ENCODE peak calls at places on chromosomes 16 and 17, in nine cellular contexts. One of them, this sample, is unnamed.
A peak's percentile ranks its signal among the peaks of the same experiment; 100 is the strongest.

GRCh38 chr17:79410681-79411080 is 200.2 kb downstream of the RBFOX3 start:
- DNase-seq in stomach: no peak
- DNase-seq in A549: no peak
- DNase-seq in ovary: no peak
- DNase-seq in GM12878: no peak
- DNase-seq in sigmoid colon: no peak
- DNase-seq in transverse colon: no peak
- DNase-seq in tibial nerve: no peak
- DNase-seq in H1: no peak
- DNase-seq in this sample: no peak

GRCh38 chr17:60161598-60162330 is 12.0 kb downstream of the CA4 start:
- DNase-seq in stomach: peak; percentile 50
- DNase-seq in A549: no peak
- DNase-seq in ovary: no peak
- DNase-seq in GM12878: no peak
- DNase-seq in sigmoid colon: no peak
- DNase-seq in transverse colon: no peak
- DNase-seq in tibial nerve: no peak
- DNase-seq in H1: peak; percentile 83
- DNase-seq in this sample: no peak

GRCh38 chr17:68346448-68346847 is 55.2 kb downstream of the ARSG start:
- DNase-seq in stomach: peak; percentile 48
- DNase-seq in A549: no peak
- DNase-seq in ovary: no peak
- DNase-seq in GM12878: peak; percentile 24
- DNase-seq in sigmoid colon: no peak
- DNase-seq in transverse colon: peak; percentile 62
- DNase-seq in tibial nerve: peak; percentile 7
- DNase-seq in H1: no peak
- DNase-seq in this sample: no peak

GRCh38 chr17:72614871-72615626 is 477.4 kb downstream of the SLC39A11 start:
- DNase-seq in stomach: peak; percentile 70
- DNase-seq in A549: peak; percentile 95
- DNase-seq in ovary: no peak
- DNase-seq in GM12878: no peak
- DNase-seq in sigmoid colon: no peak
- DNase-seq in transverse colon: peak; percentile 75
- DNase-seq in tibial nerve: no peak
- DNase-seq in H1: no peak
- DNase-seq in this sample: no peak

GRCh38 chr17:19727466-19728113 is 11.2 kb upstream of the SLC47A2 start:
- DNase-seq in stomach: no peak
- DNase-seq in A549: peak; percentile 74
- DNase-seq in ovary: peak; percentile 71
- DNase-seq in GM12878: no peak
- DNase-seq in sigmoid colon: peak; percentile 90
- DNase-seq in transverse colon: peak; percentile 41
- DNase-seq in tibial nerve: peak; percentile 93
- DNase-seq in H1: no peak
- DNase-seq in this sample: peak; percentile 92

GRCh38 chr16:24764916-24765315 is 35.5 kb downstream of the TNRC6A start:
- DNase-seq in stomach: no peak
- DNase-seq in A549: no peak
- DNase-seq in ovary: no peak
- DNase-seq in GM12878: no peak
- DNase-seq in sigmoid colon: no peak
- DNase-seq in transverse colon: no peak
- DNase-seq in tibial nerve: no peak
- DNase-seq in H1: no peak
- DNase-seq in this sample: no peak

GRCh38 chr16:29314292-29314934 is 92.1 kb downstream of the NPIPB11 start:
- DNase-seq in stomach: no peak
- DNase-seq in A549: no peak
- DNase-seq in ovary: no peak
- DNase-seq in GM12878: no peak
- DNase-seq in sigmoid colon: peak; percentile 46
- DNase-seq in transverse colon: no peak
- DNase-seq in tibial nerve: no peak
- DNase-seq in H1: no peak
- DNase-seq in this sample: no peak

GRCh38 chr17:18851206-18851605 is 6.7 kb upstream of the PRPSAP2 start:
- DNase-seq in stomach: peak; percentile 40
- DNase-seq in A549: peak; percentile 37
- DNase-seq in ovary: no peak
- DNase-seq in GM12878: no peak
- DNase-seq in sigmoid colon: no peak
- DNase-seq in transverse colon: no peak
- DNase-seq in tibial nerve: no peak
- DNase-seq in H1: no peak
- DNase-seq in this sample: no peak

GRCh38 chr17:17729620-17730249 is 48.5 kb downstream of the RAI1 start:
- DNase-seq in stomach: peak; percentile 53
- DNase-seq in A549: peak; percentile 48
- DNase-seq in ovary: no peak
- DNase-seq in GM12878: no peak
- DNase-seq in sigmoid colon: no peak
- DNase-seq in transverse colon: peak; percentile 64
- DNase-seq in tibial nerve: no peak
- DNase-seq in H1: peak; percentile 83
- DNase-seq in this sample: no peak

GRCh38 chr17:79616801-79617200 is 6.0 kb upstream of the RBFOX3 start:
- DNase-seq in stomach: no peak
- DNase-seq in A549: no peak
- DNase-seq in ovary: no peak
- DNase-seq in GM12878: no peak
- DNase-seq in sigmoid colon: peak; percentile 50
- DNase-seq in transverse colon: no peak
- DNase-seq in tibial nerve: no peak
- DNase-seq in H1: no peak
- DNase-seq in this sample: peak; percentile 25

GRCh38 chr17:40068917-40069750 is 6.4 kb downstream of the THRA start:
- DNase-seq in stomach: peak; percentile 93
- DNase-seq in A549: peak; percentile 82
- DNase-seq in ovary: peak; percentile 98
- DNase-seq in GM12878: peak; percentile 35
- DNase-seq in sigmoid colon: peak; percentile 99
- DNase-seq in transverse colon: peak; percentile 87
- DNase-seq in tibial nerve: peak; percentile 94
- DNase-seq in H1: peak; percentile 65
- DNase-seq in this sample: peak; percentile 94

GRCh38 chr17:10118788-10119130 is 79.6 kb downstream of the GAS7 start:
- DNase-seq in stomach: no peak
- DNase-seq in A549: no peak
- DNase-seq in ovary: no peak
- DNase-seq in GM12878: no peak
- DNase-seq in sigmoid colon: peak; percentile 56
- DNase-seq in transverse colon: no peak
- DNase-seq in tibial nerve: no peak
- DNase-seq in H1: no peak
- DNase-seq in this sample: peak; percentile 46

GRCh38 chr16:46743232-46743719 is 4.9 kb downstream of the MYLK3 start:
- DNase-seq in stomach: no peak
- DNase-seq in A549: no peak
- DNase-seq in ovary: no peak
- DNase-seq in GM12878: no peak
- DNase-seq in sigmoid colon: peak; percentile 50
- DNase-seq in transverse colon: no peak
- DNase-seq in tibial nerve: peak; percentile 28
- DNase-seq in H1: no peak
- DNase-seq in this sample: peak; percentile 24

GRCh38 chr16:21704733-21705132 is 41.0 kb downstream of the OTOA start:
- DNase-seq in stomach: no peak
- DNase-seq in A549: peak; percentile 37
- DNase-seq in ovary: no peak
- DNase-seq in GM12878: no peak
- DNase-seq in sigmoid colon: no peak
- DNase-seq in transverse colon: no peak
- DNase-seq in tibial nerve: no peak
- DNase-seq in H1: no peak
- DNase-seq in this sample: no peak

GRCh38 chr16:6035161-6035560 is 937.6 kb upstream of the EEF2KMT start:
- DNase-seq in stomach: no peak
- DNase-seq in A549: no peak
- DNase-seq in ovary: no peak
- DNase-seq in GM12878: no peak
- DNase-seq in sigmoid colon: no peak
- DNase-seq in transverse colon: no peak
- DNase-seq in tibial nerve: no peak
- DNase-seq in H1: no peak
- DNase-seq in this sample: no peak

DNA sequence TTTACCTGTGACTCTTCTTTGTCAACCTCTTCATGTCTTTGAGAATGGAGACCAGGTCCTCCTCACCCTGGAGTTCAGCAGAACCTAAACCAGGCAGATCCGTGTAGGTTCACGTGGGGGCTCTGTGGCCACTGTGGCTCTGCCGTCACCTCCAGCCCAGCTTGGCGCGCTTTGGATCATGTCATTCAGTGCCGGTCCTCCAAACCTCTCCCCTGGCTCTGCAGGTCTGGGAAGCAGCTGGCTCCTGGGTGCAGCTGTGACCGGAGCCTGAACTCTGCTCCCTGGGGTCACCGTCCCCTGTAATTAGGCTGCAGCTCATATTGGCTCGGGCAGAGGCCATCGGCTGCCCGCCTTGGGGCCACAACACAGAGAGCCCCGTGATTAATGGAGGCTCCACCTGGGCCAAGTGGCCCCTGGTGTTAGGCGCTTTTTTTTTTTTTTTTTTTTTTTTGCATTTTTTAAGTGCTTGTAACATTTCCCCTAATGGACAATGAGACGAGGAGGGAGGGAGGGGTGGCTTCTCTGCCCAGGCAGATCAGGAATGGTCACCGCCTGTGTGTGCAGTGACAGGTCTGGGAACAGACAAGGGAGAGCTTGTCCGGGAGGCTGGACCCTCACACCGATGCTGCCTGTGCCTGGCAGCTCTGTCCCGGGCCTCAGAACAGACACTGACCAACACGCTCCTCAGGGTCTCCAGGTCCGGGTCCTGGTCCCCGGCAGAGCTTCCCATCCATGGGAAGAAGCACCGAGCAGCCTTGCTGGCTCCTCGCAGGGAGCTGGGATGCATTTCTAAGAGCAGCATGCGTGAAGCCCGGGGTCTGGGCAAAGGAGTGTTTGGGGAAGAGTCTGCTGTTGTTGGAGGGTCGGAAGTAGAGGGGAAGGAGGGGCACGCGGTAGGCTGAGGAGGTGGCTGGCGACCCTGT is 247.9 kb downstream of the SEC14L1 start:
- DNase-seq in stomach: no peak
- DNase-seq in A549: no peak
- DNase-seq in ovary: no peak
- DNase-seq in GM12878: no peak
- DNase-seq in sigmoid colon: no peak
- DNase-seq in transverse colon: no peak
- DNase-seq in tibial nerve: no peak
- DNase-seq in H1: no peak
- DNase-seq in this sample: no peak
- H3K4me3 ChIP-seq in stomach: peak overlapping the region; percentile 28
- H3K4me3 ChIP-seq in A549: no peak overlapping the region
- H3K4me3 ChIP-seq in ovary: no peak overlapping the region
- H3K4me3 ChIP-seq in GM12878: peak overlapping the region; percentile 62
- H3K4me3 ChIP-seq in sigmoid colon: no peak overlapping the region
- H3K4me3 ChIP-seq in transverse colon: peak overlapping the region; percentile 25
- H3K4me3 ChIP-seq in tibial nerve: no peak overlapping the region
- H3K4me3 ChIP-seq in H1: no peak overlapping the region
- H3K4me3 ChIP-seq in this sample: no peak overlapping the region

GRCh38 chr17:5592382-5592781 is 8.1 kb upstream of the NLRP1 start:
- DNase-seq in stomach: no peak
- DNase-seq in A549: peak; percentile 53
- DNase-seq in ovary: no peak
- DNase-seq in GM12878: no peak
- DNase-seq in sigmoid colon: no peak
- DNase-seq in transverse colon: no peak
- DNase-seq in tibial nerve: no peak
- DNase-seq in H1: no peak
- DNase-seq in this sample: no peak
- TF ChIP-seq EP300 in stomach: no peak
- TF ChIP-seq EP300 in A549: no peak
- TF ChIP-seq EP300 in ovary: no peak
- TF ChIP-seq EP300 in GM12878: no peak
- TF ChIP-seq EP300 in sigmoid colon: no peak
- TF ChIP-seq EP300 in transverse colon: no peak
- TF ChIP-seq EP300 in tibial nerve: no peak
- TF ChIP-seq EP300 in H1: no peak
- TF ChIP-seq EP300 in this sample: no peak

DNA sequence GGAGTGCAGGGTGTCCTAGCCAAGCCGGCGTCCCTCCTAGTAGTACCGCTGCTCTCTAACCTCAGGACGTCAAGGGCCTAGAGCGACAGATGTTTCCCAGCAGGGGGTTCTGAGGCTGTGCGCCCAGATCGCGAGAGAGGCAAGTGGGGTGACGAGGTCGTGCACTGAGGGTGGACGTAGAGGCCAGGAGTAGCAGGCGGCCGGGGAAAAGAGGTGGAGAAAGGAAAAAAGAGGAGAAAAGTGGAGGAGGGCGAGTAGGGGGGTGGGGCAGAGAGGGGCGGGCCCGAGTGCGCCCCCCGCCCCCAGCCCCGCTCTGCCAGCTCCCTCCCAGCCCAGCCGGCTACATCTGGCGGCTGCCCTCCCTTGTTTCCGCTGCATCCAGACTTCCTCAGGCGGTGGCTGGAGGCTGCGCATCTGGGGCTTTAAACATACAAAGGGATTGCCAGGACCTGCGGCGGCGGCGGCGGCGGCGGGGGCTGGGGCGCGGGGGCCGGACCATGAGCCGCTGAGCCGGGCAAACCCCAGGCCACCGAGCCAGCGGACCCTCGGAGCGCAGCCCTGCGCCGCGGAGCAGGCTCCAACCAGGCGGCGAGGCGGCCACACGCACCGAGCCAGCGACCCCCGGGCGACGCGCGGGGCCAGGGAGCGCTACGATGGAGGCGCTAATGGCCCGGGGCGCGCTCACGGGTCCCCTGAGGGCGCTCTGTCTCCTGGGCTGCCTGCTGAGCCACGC is at the start of gene MMP2:
- DNase-seq in stomach: peak; percentile 43
- DNase-seq in A549: no peak
- DNase-seq in ovary: peak; percentile 85
- DNase-seq in GM12878: no peak
- DNase-seq in sigmoid colon: peak; percentile 93
- DNase-seq in transverse colon: peak; percentile 45
- DNase-seq in tibial nerve: peak; percentile 82
- DNase-seq in H1: peak; percentile 74
- DNase-seq in this sample: peak; percentile 91
- H3K4me3 ChIP-seq in stomach: peak within 1 kb of the TSS; percentile 58
- H3K4me3 ChIP-seq in A549: peak within 1 kb of the TSS; percentile 60
- H3K4me3 ChIP-seq in ovary: peak within 1 kb of the TSS; percentile 65
- H3K4me3 ChIP-seq in GM12878: no peak within 1 kb of the TSS
- H3K4me3 ChIP-seq in sigmoid colon: peak within 1 kb of the TSS; percentile 34
- H3K4me3 ChIP-seq in transverse colon: peak within 1 kb of the TSS; percentile 59
- H3K4me3 ChIP-seq in tibial nerve: peak within 1 kb of the TSS; percentile 49
- H3K4me3 ChIP-seq in H1: peak within 1 kb of the TSS; percentile 70
- H3K4me3 ChIP-seq in this sample: peak within 1 kb of the TSS; percentile 72

DNA sequence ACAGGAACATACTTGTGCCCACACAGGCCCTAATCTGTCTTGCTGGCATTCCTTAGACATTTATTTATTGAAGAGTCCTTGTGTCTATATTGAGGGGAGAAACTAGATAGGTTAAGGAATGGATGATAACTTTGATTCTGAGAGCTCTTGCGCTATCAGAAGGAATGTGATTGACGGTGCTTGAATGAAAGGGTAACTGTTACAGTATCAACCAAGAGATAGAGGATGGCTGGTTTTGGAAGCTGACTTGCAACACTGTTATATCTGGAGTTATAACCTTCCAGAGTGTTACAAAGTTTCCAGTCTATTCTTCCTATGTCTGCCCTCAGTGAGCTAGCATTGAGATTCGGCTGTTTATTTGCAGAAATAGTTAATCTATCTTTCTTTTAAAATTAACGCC is 36.5 kb downstream of the PRKCA start:
- DNase-seq in stomach: no peak
- DNase-seq in A549: no peak
- DNase-seq in ovary: no peak
- DNase-seq in GM12878: no peak
- DNase-seq in sigmoid colon: no peak
- DNase-seq in transverse colon: no peak
- DNase-seq in tibial nerve: no peak
- DNase-seq in H1: no peak
- DNase-seq in this sample: no peak
- TF ChIP-seq EP300 in stomach: no peak
- TF ChIP-seq EP300 in A549: no peak
- TF ChIP-seq EP300 in ovary: no peak
- TF ChIP-seq EP300 in GM12878: no peak
- TF ChIP-seq EP300 in sigmoid colon: no peak
- TF ChIP-seq EP300 in transverse colon: no peak
- TF ChIP-seq EP300 in tibial nerve: no peak
- TF ChIP-seq EP300 in H1: no peak
- TF ChIP-seq EP300 in this sample: no peak

This sample was measured in suprapubic skin.